ENCODE peak calls at places on chromosome 10, in seven cellular contexts. G is IMR-90; I is CD8-positive, alpha-beta T cell; Q is dorsolateral prefrontal cortex; U is tibial artery; N is heart left ventricle; C is Peyer's patch. Y is an unnamed sample.

GRCh38 chr10:78913219-78914059 is 155.3 kb upstream of the ZMIZ1 start:
- DNase-seq in G (no peak), I (no peak), Q (peak; percentile 93), U (no peak), N (no peak), C (peak; percentile 89), Y (peak; percentile 77)

GRCh38 chr10:58436071-58436470 is 50.9 kb downstream of the TFAM start:
- DNase-seq in G (no peak), I (no peak), Q (no peak), U (no peak), N (no peak), C (no peak), Y (no peak)

GRCh38 chr10:3745582-3745981 is 39.4 kb downstream of the KLF6 start:
- DNase-seq in G (no peak), I (no peak), Q (no peak), U (no peak), N (no peak), C (no peak), Y (no peak)

GRCh38 chr10:71390435-71390820 is 6.3 kb upstream of the CDH23 start:
- DNase-seq in G (no peak), I (no peak), Q (peak; percentile 71), U (no peak), N (no peak), C (no peak), Y (no peak)

GRCh38 chr10:133394064-133394663 is at the start of gene MTG1:
- DNase-seq in G (peak; percentile 87), I (peak; percentile 91), Q (peak; percentile 97), U (peak; percentile 89), N (peak; percentile 96), C (peak; percentile 97), Y (peak; percentile 96)

GRCh38 chr10:93622942-93623341 is 10.6 kb downstream of the PDE6C start:
- DNase-seq in G (no peak), I (no peak), Q (no peak), U (no peak), N (no peak), C (no peak), Y (no peak)

GRCh38 chr10:100729877-100730738 is 15.3 kb upstream of the PAX2 start:
- DNase-seq in G (no peak), I (no peak), Q (no peak), U (no peak), N (no peak), C (no peak), Y (no peak)

GRCh38 chr10:119206603-119207366 is 586 bp upstream of the GRK5 start:
- DNase-seq in G (peak; percentile 59), I (peak; percentile 66), Q (peak; percentile 79), U (peak; percentile 70), N (peak; percentile 82), C (peak; percentile 85), Y (peak; percentile 80)

GRCh38 chr10:35214607-35215020 is 88.0 kb downstream of the CREM start:
- DNase-seq in G (no peak), I (no peak), Q (no peak), U (no peak), N (no peak), C (no peak), Y (no peak)

GRCh38 chr10:126849646-126850045 is 55.6 kb upstream of the DOCK1 start:
- DNase-seq in G (no peak), I (no peak), Q (no peak), U (no peak), N (no peak), C (no peak), Y (no peak)

GRCh38 chr10:86182150-86182549 is 184.4 kb downstream of the GRID1 start:
- DNase-seq in G (no peak), I (no peak), Q (peak; percentile 87), U (peak; percentile 13), N (no peak), C (no peak), Y (no peak)

GRCh38 chr10:84214612-84215235 is 10.6 kb downstream of the LRIT2 start:
- DNase-seq in G (no peak), I (no peak), Q (no peak), U (no peak), N (no peak), C (no peak), Y (no peak)

GRCh38 chr10:87852092-87852491 is 11.2 kb downstream of the KLLN start:
- DNase-seq in G (no peak), I (no peak), Q (no peak), U (no peak), N (no peak), C (no peak), Y (no peak)

GRCh38 chr10:130895172-130895571 is 416.3 kb downstream of the TCERG1L start:
- DNase-seq in G (no peak), I (no peak), Q (no peak), U (no peak), N (no peak), C (no peak), Y (no peak)
- H3K27me3 ChIP-seq in G (no peaks in the 10 kb centered on the region), I (no peaks in the 10 kb centered on the region), Q (no peaks in the 10 kb centered on the region), U (no peaks in the 10 kb centered on the region), N (no peaks in the 10 kb centered on the region), C (no peaks in the 10 kb centered on the region), Y (no peaks in the 10 kb centered on the region)

GRCh38 chr10:13851906-13852305 is 265.1 kb downstream of the PRPF18 start:
- DNase-seq in G (no peak), I (no peak), Q (no peak), U (no peak), N (no peak), C (no peak), Y (no peak)
- H3K27me3 ChIP-seq in G (no peaks in the 10 kb centered on the region), I (no peaks in the 10 kb centered on the region), Q (no peaks in the 10 kb centered on the region), U (no peaks in the 10 kb centered on the region), N (no peaks in the 10 kb centered on the region), C (no peaks in the 10 kb centered on the region), Y (no peaks in the 10 kb centered on the region)

DNA sequence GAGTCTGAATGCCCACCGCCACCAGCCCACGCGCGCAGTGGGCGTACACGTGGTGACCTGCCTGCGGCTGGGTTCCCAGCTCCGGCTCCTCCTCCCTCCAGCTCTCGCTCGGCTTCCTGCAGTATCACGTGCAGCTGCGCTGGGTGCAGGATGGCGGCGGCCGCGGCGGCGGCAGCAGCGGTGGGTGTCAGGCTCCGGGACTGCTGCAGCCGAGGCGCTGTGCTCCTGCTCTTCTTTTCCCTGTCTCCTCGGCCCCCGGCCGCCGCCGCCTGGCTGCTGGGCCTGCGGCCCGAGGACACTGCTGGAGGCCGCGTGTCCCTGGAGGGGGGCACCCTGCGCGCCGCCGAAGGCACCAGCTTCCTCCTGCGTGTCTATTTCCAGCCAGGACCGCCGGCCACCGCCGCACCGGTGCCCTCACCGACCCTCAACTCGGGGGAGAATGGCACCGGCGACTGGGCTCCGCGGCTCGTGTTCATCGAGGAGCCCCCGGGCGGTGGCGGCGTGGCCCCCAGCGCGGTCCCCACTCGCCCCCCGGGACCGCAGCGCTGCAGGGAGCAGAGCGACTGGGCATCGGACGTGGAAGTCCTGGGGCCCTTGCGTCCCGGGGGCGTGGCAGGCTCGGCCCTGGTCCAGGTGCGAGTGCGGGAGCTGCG is at the start of gene CNNM1:
- DNase-seq in G (no peak), I (no peak), Q (peak; percentile 72), U (no peak), N (no peak), C (peak; percentile 49), Y (peak; percentile 34)
- H3K27me3 ChIP-seq in G (peaks cover 20% of the 10 kb centered on the region), I (no peaks in the 10 kb centered on the region), Q (no peaks in the 10 kb centered on the region), U (no peaks in the 10 kb centered on the region), N (peaks cover 18% of the 10 kb centered on the region), C (peaks cover 18% of the 10 kb centered on the region), Y (no peaks in the 10 kb centered on the region)

GRCh38 chr10:11311027-11311426 is 293.4 kb downstream of the CELF2 start:
- DNase-seq in G (no peak), I (no peak), Q (no peak), U (no peak), N (no peak), C (no peak), Y (no peak)
- H3K27me3 ChIP-seq in G (no peaks in the 10 kb centered on the region), I (no peaks in the 10 kb centered on the region), Q (no peaks in the 10 kb centered on the region), U (no peaks in the 10 kb centered on the region), N (no peaks in the 10 kb centered on the region), C (no peaks in the 10 kb centered on the region), Y (no peaks in the 10 kb centered on the region)

GRCh38 chr10:91108820-91109219 is 111.6 kb upstream of the PCGF5 start:
- DNase-seq in G (no peak), I (no peak), Q (no peak), U (no peak), N (no peak), C (no peak), Y (no peak)

GRCh38 chr10:91104185-91105041 is 116.0 kb upstream of the PCGF5 start:
- DNase-seq in G (no peak), I (no peak), Q (no peak), U (no peak), N (no peak), C (no peak), Y (no peak)

GRCh38 chr10:91103384-91104184 is 116.9 kb upstream of the PCGF5 start:
- DNase-seq in G (no peak), I (no peak), Q (no peak), U (no peak), N (no peak), C (no peak), Y (no peak)

GRCh38 chr10:91111060-91111459 is 109.4 kb upstream of the PCGF5 start:
- DNase-seq in G (no peak), I (no peak), Q (no peak), U (no peak), N (no peak), C (no peak), Y (no peak)

DNA sequence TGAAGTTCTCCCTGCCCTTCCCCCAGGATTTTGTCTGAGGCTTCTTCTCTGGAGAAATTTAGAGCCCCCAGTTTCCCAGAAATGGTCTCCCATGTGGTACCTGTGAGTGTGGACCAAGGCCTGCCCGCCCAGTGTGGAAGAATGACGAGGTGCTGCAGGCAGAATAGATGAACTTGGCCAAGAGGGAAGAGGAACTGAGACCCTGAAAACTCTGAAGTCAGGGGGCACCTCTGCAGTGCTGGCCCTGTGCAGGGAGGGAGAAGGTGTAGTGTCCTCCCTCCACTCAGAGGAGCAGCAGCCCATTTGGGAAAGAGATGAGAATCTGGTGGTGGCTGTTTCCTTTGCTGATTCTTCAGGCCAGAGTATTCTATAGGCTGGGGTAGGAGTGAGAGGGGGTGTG is 115.2 kb upstream of the PCGF5 start:
- DNase-seq in G (no peak), I (no peak), Q (no peak), U (no peak), N (no peak), C (no peak), Y (no peak)
- H3K27me3 ChIP-seq in G (peaks cover 9% of the 10 kb centered on the region), I (no peaks in the 10 kb centered on the region), Q (no peaks in the 10 kb centered on the region), U (no peaks in the 10 kb centered on the region), N (no peaks in the 10 kb centered on the region), C (no peaks in the 10 kb centered on the region), Y (no peaks in the 10 kb centered on the region)

Y was measured in right lobe of liver.